ENCODE peak calls at places on chromosomes 13 and 19, in ten cellular contexts. F is lung, R is AG04450, V is endothelial cell of umbilical vein, G is spleen, H is astrocyte, X is fibroblast of lung, S is tibial artery, D is BJ, A is IMR-90. Z is an unnamed sample.

GRCh38 chr13:36006347-36006746 is 124.8 kb downstream of the DCLK1 start:
- DNase-seq in X (peak; percentile 76), G (no peak), D (no peak), H (no peak), V (no peak), S (no peak), F (peak; percentile 53), A (no peak), R (no peak), Z (peak; percentile 55)

GRCh38 chr19:28864577-28865042 is 348.3 kb downstream of the UQCRFS1 start:
- DNase-seq in H (no peak), V (no peak), A (peak; percentile 7), D (no peak), X (no peak), S (no peak), R (no peak), F (no peak), G (no peak), Z (no peak)

GRCh38 chr13:74134226-74134776 is at the start of gene KLF12:
- DNase-seq in D (peak; percentile 58), A (peak; percentile 94), F (peak; percentile 88), G (peak; percentile 97), H (peak; percentile 93), R (peak; percentile 88), X (peak; percentile 95), S (peak; percentile 95), V (peak; percentile 88), Z (peak; percentile 81)

GRCh38 chr19:18895038-18895827 is 725 bp downstream of the CERS1 start:
- DNase-seq in G (peak; percentile 75), D (no peak), R (no peak), A (no peak), H (no peak), V (peak; percentile 42), F (no peak), S (peak; percentile 68), X (peak; percentile 31), Z (no peak)

GRCh38 chr13:59458908-59459579 is 704.7 kb downstream of the DIAPH3 start:
- DNase-seq in X (peak; percentile 96), V (peak; percentile 91), H (peak; percentile 86), A (peak; percentile 85), F (no peak), S (no peak), R (peak; percentile 49), D (peak; percentile 62), G (peak; percentile 77), Z (peak; percentile 50)

GRCh38 chr13:80591978-80592377 is 251.1 kb upstream of the SPRY2 start:
- DNase-seq in G (no peak), S (no peak), H (no peak), V (no peak), R (no peak), F (no peak), A (no peak), D (no peak), X (no peak), Z (no peak)

GRCh38 chr13:74278901-74279300 is 144.7 kb upstream of the KLF12 start:
- DNase-seq in D (no peak), H (no peak), F (no peak), V (no peak), G (no peak), S (no peak), R (no peak), A (no peak), X (no peak), Z (peak; percentile 38)

GRCh38 chr19:31351212-31352193 is 2.3 kb upstream of the TSHZ3 start:
- DNase-seq in S (no peak), H (peak; percentile 60), X (peak; percentile 73), G (peak; percentile 82), D (no peak), F (no peak), R (no peak), A (peak; percentile 63), V (peak; percentile 24), Z (peak; percentile 54)

GRCh38 chr13:53138369-53139036 is 109.9 kb downstream of the OLFM4 start:
- DNase-seq in V (no peak), F (no peak), D (peak; percentile 11), H (no peak), G (no peak), S (no peak), X (peak; percentile 23), R (no peak), A (peak; percentile 35), Z (no peak)

GRCh38 chr19:50313812-50314536 is 15.2 kb downstream of the KCNC3 start:
- DNase-seq in V (no peak), F (no peak), G (no peak), A (no peak), R (no peak), X (no peak), S (no peak), D (no peak), H (no peak), Z (no peak)

GRCh38 chr13:70960841-70961443 is 852.7 kb upstream of the KLHL1 start:
- DNase-seq in G (no peak), H (peak; percentile 3), A (peak; percentile 13), D (no peak), F (no peak), R (no peak), S (no peak), V (peak; percentile 65), X (peak; percentile 69), Z (peak; percentile 35)

GRCh38 chr13:49021953-49022352 is 46.2 kb downstream of the FNDC3A start:
- DNase-seq in R (no peak), D (no peak), H (peak; percentile 22), V (no peak), S (no peak), F (no peak), G (no peak), A (no peak), X (no peak), Z (no peak)

GRCh38 chr19:33395561-33396550 is 22.3 kb downstream of the CEBPG start:
- DNase-seq in S (peak; percentile 72), D (no peak), G (peak; percentile 72), V (no peak), R (no peak), X (peak; percentile 46), F (peak; percentile 60), H (peak; percentile 34), A (peak; percentile 41), Z (no peak)

GRCh38 chr13:99600318-99600717 is 99.0 kb downstream of the TM9SF2 start:
- DNase-seq in H (no peak), F (no peak), S (no peak), G (no peak), R (no peak), X (no peak), D (no peak), A (no peak), V (no peak), Z (no peak)

GRCh38 chr19:3225677-3226093 is 1.2 kb downstream of the CELF5 start:
- DNase-seq in H (no peak), X (no peak), D (no peak), A (no peak), S (no peak), R (no peak), F (no peak), V (no peak), G (no peak), Z (no peak)

GRCh38 chr13:24127116-24127631 is 33.3 kb upstream of the SPATA13 start:
- DNase-seq in S (no peak), R (no peak), F (no peak), D (no peak), H (no peak), X (no peak), G (no peak), V (no peak), A (peak; percentile 43), Z (peak; percentile 15)

GRCh38 chr19:31120952-31121351 is 228.3 kb downstream of the TSHZ3 start:
- DNase-seq in F (no peak), H (no peak), X (no peak), S (no peak), D (no peak), R (no peak), A (no peak), G (no peak), V (no peak), Z (no peak)

GRCh38 chr13:33212396-33212795 is 73.2 kb downstream of the STARD13 start:
- DNase-seq in R (no peak), V (no peak), X (no peak), S (no peak), G (no peak), D (no peak), F (no peak), H (no peak), A (no peak), Z (peak; percentile 75)

DNA sequence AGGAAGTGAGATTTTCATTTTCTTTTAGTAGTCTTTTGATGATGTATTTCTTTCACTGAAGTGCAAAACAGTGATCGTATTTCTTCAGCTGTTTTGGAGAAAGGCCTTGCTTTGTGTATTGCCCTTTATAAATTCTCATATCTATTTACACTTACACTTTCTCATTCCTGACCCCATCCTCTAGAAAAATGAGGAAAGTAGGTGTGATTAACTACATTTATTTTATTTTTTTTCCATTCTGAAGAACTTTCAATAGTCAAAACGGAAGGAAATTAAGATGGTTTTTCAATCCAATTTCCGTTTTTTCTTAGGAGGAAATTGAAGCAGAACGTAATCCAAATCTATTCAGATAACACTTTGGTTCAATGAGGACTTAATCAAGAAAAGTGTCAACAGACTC is 188.1 kb downstream of the SLITRK5 start:
- DNase-seq in H (no peak), X (no peak), G (no peak), V (no peak), S (no peak), D (no peak), R (no peak), A (no peak), F (no peak), Z (no peak)
- H3K27me3 ChIP-seq in H (no peaks in the 10 kb centered on the region), X (no peaks in the 10 kb centered on the region), G (no peaks in the 10 kb centered on the region), V (no peaks in the 10 kb centered on the region), S (no peaks in the 10 kb centered on the region), D (no peaks in the 10 kb centered on the region), R (no peaks in the 10 kb centered on the region), A (no peaks in the 10 kb centered on the region), F (no peaks in the 10 kb centered on the region), Z (no peaks in the 10 kb centered on the region)

DNA sequence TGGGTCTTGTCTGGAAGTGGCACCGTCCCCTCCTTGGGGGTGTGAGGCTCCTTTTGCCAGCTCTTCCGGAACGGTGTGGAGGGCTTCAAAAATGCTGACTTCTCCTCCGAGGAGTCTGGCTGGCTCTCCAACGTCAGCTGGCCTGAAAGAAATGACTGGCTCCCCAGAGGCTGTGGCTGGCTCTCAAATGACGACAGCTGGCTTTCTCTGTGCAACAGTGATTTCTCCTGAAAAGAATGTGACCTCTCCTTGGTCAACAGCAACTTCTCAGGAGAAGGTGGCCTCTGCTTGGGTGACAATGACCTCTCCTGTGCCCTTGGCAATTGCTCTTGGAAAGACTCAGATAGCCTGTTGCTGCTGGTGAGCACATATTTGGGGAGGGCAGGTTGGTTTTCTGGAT is 29.2 kb downstream of the ONECUT3 start:
- DNase-seq in D (no peak), X (no peak), G (no peak), A (no peak), F (no peak), H (no peak), V (no peak), S (no peak), R (no peak), Z (no peak)
- TF ChIP-seq CTCF in D (no peak), X (no peak), G (no peak), A (no peak), F (no peak), H (no peak), V (no peak), S (no peak), R (no peak), Z (no peak)

GRCh38 chr19:34667349-34668076 is 9.4 kb downstream of the SCGB2B2 start:
- DNase-seq in H (peak; percentile 3), X (peak; percentile 40), S (no peak), A (peak; percentile 27), F (no peak), V (peak; percentile 8), G (no peak), R (no peak), D (no peak), Z (no peak)
- H3K4me3 ChIP-seq in H (no peak overlapping the region), X (peak overlapping the region; percentile 26), S (peak overlapping the region; percentile 4), A (peak overlapping the region; percentile 69), F (no peak overlapping the region), V (no peak overlapping the region), G (no peak overlapping the region), R (peak overlapping the region; percentile 42), D (peak overlapping the region; percentile 14), Z (peak overlapping the region; percentile 36)

GRCh38 chr19:39156891-39157230 is 31.3 kb downstream of the PAK4 start:
- DNase-seq in X (no peak), F (no peak), G (no peak), S (no peak), V (no peak), R (no peak), H (no peak), D (no peak), A (no peak), Z (no peak)
- H3K27me3 ChIP-seq in X (no peaks in the 10 kb centered on the region), F (no peaks in the 10 kb centered on the region), G (no peaks in the 10 kb centered on the region), S (no peaks in the 10 kb centered on the region), V (no peaks in the 10 kb centered on the region), R (no peaks in the 10 kb centered on the region), H (no peaks in the 10 kb centered on the region), D (no peaks in the 10 kb centered on the region), A (no peaks in the 10 kb centered on the region), Z (no peaks in the 10 kb centered on the region)

Z was measured in bronchial epithelial cell.